ENCODE peak calls at places on chromosomes 7 and 10, in nine cellular contexts. One of them, this sample, is unnamed.

GRCh38 chr7:138756591-138757222 is 41.1 kb upstream of the TMEM213 start:
- DNase-seq in AG04450: no peak
- DNase-seq in progenitor cell of endocrine pancreas: no peak
- DNase-seq in CD4-positive, alpha-beta T cell: no peak
- DNase-seq in uterus: no peak
- DNase-seq in cardiac fibroblast: no peak
- DNase-seq in Caco-2: no peak
- DNase-seq in CD14-positive monocyte: no peak
- DNase-seq in bronchial epithelial cell: peak; percentile 43
- DNase-seq in this sample: no peak

GRCh38 chr10:17210361-17210760 is 8.9 kb upstream of the TRDMT1 start:
- DNase-seq in AG04450: no peak
- DNase-seq in progenitor cell of endocrine pancreas: no peak
- DNase-seq in CD4-positive, alpha-beta T cell: no peak
- DNase-seq in uterus: no peak
- DNase-seq in cardiac fibroblast: peak; percentile 61
- DNase-seq in Caco-2: no peak
- DNase-seq in CD14-positive monocyte: no peak
- DNase-seq in bronchial epithelial cell: no peak
- DNase-seq in this sample: no peak

GRCh38 chr7:47350425-47350824 is 231.5 kb downstream of the TNS3 start:
- DNase-seq in AG04450: no peak
- DNase-seq in progenitor cell of endocrine pancreas: no peak
- DNase-seq in CD4-positive, alpha-beta T cell: no peak
- DNase-seq in uterus: peak; percentile 8
- DNase-seq in cardiac fibroblast: no peak
- DNase-seq in Caco-2: no peak
- DNase-seq in CD14-positive monocyte: no peak
- DNase-seq in bronchial epithelial cell: no peak
- DNase-seq in this sample: no peak

GRCh38 chr10:75651452-75651851 is 220.0 kb downstream of the LRMDA start:
- DNase-seq in AG04450: no peak
- DNase-seq in progenitor cell of endocrine pancreas: no peak
- DNase-seq in CD4-positive, alpha-beta T cell: no peak
- DNase-seq in uterus: no peak
- DNase-seq in cardiac fibroblast: no peak
- DNase-seq in Caco-2: no peak
- DNase-seq in CD14-positive monocyte: no peak
- DNase-seq in bronchial epithelial cell: peak; percentile 36
- DNase-seq in this sample: no peak

GRCh38 chr10:42980553-42981357 is 96.1 kb upstream of the RET start:
- DNase-seq in AG04450: no peak
- DNase-seq in progenitor cell of endocrine pancreas: peak; percentile 6
- DNase-seq in CD4-positive, alpha-beta T cell: no peak
- DNase-seq in uterus: no peak
- DNase-seq in cardiac fibroblast: no peak
- DNase-seq in Caco-2: peak; percentile 35
- DNase-seq in CD14-positive monocyte: peak; percentile 23
- DNase-seq in bronchial epithelial cell: no peak
- DNase-seq in this sample: no peak

GRCh38 chr10:49664842-49665355 is 14.6 kb upstream of the C10orf53 start:
- DNase-seq in AG04450: no peak
- DNase-seq in progenitor cell of endocrine pancreas: no peak
- DNase-seq in CD4-positive, alpha-beta T cell: no peak
- DNase-seq in uterus: no peak
- DNase-seq in cardiac fibroblast: no peak
- DNase-seq in Caco-2: no peak
- DNase-seq in CD14-positive monocyte: no peak
- DNase-seq in bronchial epithelial cell: no peak
- DNase-seq in this sample: no peak

GRCh38 chr7:55127622-55128081 is 108.8 kb downstream of the EGFR start:
- DNase-seq in AG04450: peak; percentile 54
- DNase-seq in progenitor cell of endocrine pancreas: no peak
- DNase-seq in CD4-positive, alpha-beta T cell: no peak
- DNase-seq in uterus: no peak
- DNase-seq in cardiac fibroblast: peak; percentile 87
- DNase-seq in Caco-2: no peak
- DNase-seq in CD14-positive monocyte: no peak
- DNase-seq in bronchial epithelial cell: peak; percentile 56
- DNase-seq in this sample: no peak

GRCh38 chr7:158274996-158275395 is 312.6 kb downstream of the PTPRN2 start:
- DNase-seq in AG04450: no peak
- DNase-seq in progenitor cell of endocrine pancreas: no peak
- DNase-seq in CD4-positive, alpha-beta T cell: no peak
- DNase-seq in uterus: no peak
- DNase-seq in cardiac fibroblast: no peak
- DNase-seq in Caco-2: peak; percentile 5
- DNase-seq in CD14-positive monocyte: peak; percentile 23
- DNase-seq in bronchial epithelial cell: no peak
- DNase-seq in this sample: no peak

GRCh38 chr10:117449636-117450035 is 74.4 kb upstream of the PDZD8 start:
- DNase-seq in AG04450: no peak
- DNase-seq in progenitor cell of endocrine pancreas: no peak
- DNase-seq in CD4-positive, alpha-beta T cell: no peak
- DNase-seq in uterus: no peak
- DNase-seq in cardiac fibroblast: no peak
- DNase-seq in Caco-2: no peak
- DNase-seq in CD14-positive monocyte: no peak
- DNase-seq in bronchial epithelial cell: no peak
- DNase-seq in this sample: no peak

GRCh38 chr10:108327706-108328105 is 1163.2 kb upstream of the SORCS1 start:
- DNase-seq in AG04450: no peak
- DNase-seq in progenitor cell of endocrine pancreas: no peak
- DNase-seq in CD4-positive, alpha-beta T cell: no peak
- DNase-seq in uterus: no peak
- DNase-seq in cardiac fibroblast: no peak
- DNase-seq in Caco-2: no peak
- DNase-seq in CD14-positive monocyte: no peak
- DNase-seq in bronchial epithelial cell: peak; percentile 92
- DNase-seq in this sample: no peak

GRCh38 chr7:140680886-140681285 is 8.1 kb downstream of the ADCK2 start:
- DNase-seq in AG04450: no peak
- DNase-seq in progenitor cell of endocrine pancreas: no peak
- DNase-seq in CD4-positive, alpha-beta T cell: no peak
- DNase-seq in uterus: no peak
- DNase-seq in cardiac fibroblast: no peak
- DNase-seq in Caco-2: no peak
- DNase-seq in CD14-positive monocyte: no peak
- DNase-seq in bronchial epithelial cell: no peak
- DNase-seq in this sample: no peak

GRCh38 chr10:108582888-108583287 is 1340.4 kb downstream of the XPNPEP1 start:
- DNase-seq in AG04450: no peak
- DNase-seq in progenitor cell of endocrine pancreas: no peak
- DNase-seq in CD4-positive, alpha-beta T cell: no peak
- DNase-seq in uterus: no peak
- DNase-seq in cardiac fibroblast: no peak
- DNase-seq in Caco-2: no peak
- DNase-seq in CD14-positive monocyte: no peak
- DNase-seq in bronchial epithelial cell: no peak
- DNase-seq in this sample: no peak

GRCh38 chr10:85607296-85607695 is 759.3 kb downstream of the GRID1 start:
- DNase-seq in AG04450: no peak
- DNase-seq in progenitor cell of endocrine pancreas: no peak
- DNase-seq in CD4-positive, alpha-beta T cell: no peak
- DNase-seq in uterus: no peak
- DNase-seq in cardiac fibroblast: no peak
- DNase-seq in Caco-2: no peak
- DNase-seq in CD14-positive monocyte: no peak
- DNase-seq in bronchial epithelial cell: no peak
- DNase-seq in this sample: no peak

GRCh38 chr7:154774303-154774702 is 228.6 kb downstream of the PAXIP1 start:
- DNase-seq in AG04450: no peak
- DNase-seq in progenitor cell of endocrine pancreas: no peak
- DNase-seq in CD4-positive, alpha-beta T cell: no peak
- DNase-seq in uterus: no peak
- DNase-seq in cardiac fibroblast: no peak
- DNase-seq in Caco-2: no peak
- DNase-seq in CD14-positive monocyte: no peak
- DNase-seq in bronchial epithelial cell: no peak
- DNase-seq in this sample: no peak

GRCh38 chr7:100016209-100016901 is 959 bp downstream of the ZKSCAN1 start:
- DNase-seq in AG04450: no peak
- DNase-seq in progenitor cell of endocrine pancreas: no peak
- DNase-seq in CD4-positive, alpha-beta T cell: no peak
- DNase-seq in uterus: no peak
- DNase-seq in cardiac fibroblast: peak; percentile 28
- DNase-seq in Caco-2: no peak
- DNase-seq in CD14-positive monocyte: no peak
- DNase-seq in bronchial epithelial cell: peak; percentile 13
- DNase-seq in this sample: no peak

DNA sequence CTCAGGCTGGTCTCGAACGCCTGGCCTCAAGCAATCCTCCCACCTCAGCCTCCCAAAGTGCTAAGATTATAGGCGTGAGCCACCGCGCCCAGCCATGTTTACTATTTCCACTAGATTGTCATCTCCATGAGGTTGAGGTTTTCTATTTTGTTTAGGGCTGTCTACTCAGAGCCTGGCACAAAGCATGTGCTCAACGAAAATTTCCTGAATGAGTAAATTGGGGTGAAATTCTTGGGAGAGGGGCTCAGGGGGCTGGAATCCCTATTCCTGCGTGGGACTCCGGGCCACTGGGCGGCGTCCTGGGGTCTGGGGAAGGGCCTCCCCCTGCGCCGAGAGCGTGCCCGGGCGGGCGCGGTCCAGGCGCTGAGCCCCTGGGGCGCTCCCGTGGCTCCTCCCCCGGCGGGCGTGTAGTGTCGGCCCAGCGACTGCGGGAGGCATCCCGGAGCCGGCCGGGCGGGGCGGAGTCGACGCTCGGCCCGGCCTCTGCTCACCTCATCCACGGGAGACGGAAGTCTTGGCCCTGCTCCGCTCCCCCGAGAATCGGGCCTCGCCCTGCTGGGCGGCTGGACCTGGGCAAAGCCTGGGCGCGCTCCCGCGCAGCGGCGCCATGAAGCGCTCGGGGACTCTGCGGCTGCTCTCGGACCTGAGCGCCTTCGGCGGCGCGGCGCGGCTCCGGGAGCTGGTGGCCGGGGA is at the start of gene HPS6:
- DNase-seq in AG04450: peak; percentile 51
- DNase-seq in progenitor cell of endocrine pancreas: peak; percentile 71
- DNase-seq in CD4-positive, alpha-beta T cell: peak; percentile 74
- DNase-seq in uterus: peak; percentile 90
- DNase-seq in cardiac fibroblast: peak; percentile 94
- DNase-seq in Caco-2: peak; percentile 93
- DNase-seq in CD14-positive monocyte: peak; percentile 80
- DNase-seq in bronchial epithelial cell: peak; percentile 85
- DNase-seq in this sample: peak; percentile 92
- TF ChIP-seq CTCF in AG04450: no peak
- TF ChIP-seq CTCF in progenitor cell of endocrine pancreas: peak; percentile 17
- TF ChIP-seq CTCF in CD4-positive, alpha-beta T cell: no peak
- TF ChIP-seq CTCF in uterus: no peak
- TF ChIP-seq CTCF in cardiac fibroblast: no peak
- TF ChIP-seq CTCF in Caco-2: peak; percentile 32
- TF ChIP-seq CTCF in CD14-positive monocyte: no peak
- TF ChIP-seq CTCF in bronchial epithelial cell: no peak
- TF ChIP-seq CTCF in this sample: peak; percentile 43

GRCh38 chr10:102065561-102066420 is 642 bp downstream of the HPS6 start:
- DNase-seq in AG04450: no peak
- DNase-seq in progenitor cell of endocrine pancreas: peak; percentile 25
- DNase-seq in CD4-positive, alpha-beta T cell: no peak
- DNase-seq in uterus: peak; percentile 48
- DNase-seq in cardiac fibroblast: peak; percentile 32
- DNase-seq in Caco-2: no peak
- DNase-seq in CD14-positive monocyte: no peak
- DNase-seq in bronchial epithelial cell: no peak
- DNase-seq in this sample: no peak
- TF ChIP-seq CTCF in AG04450: no peak
- TF ChIP-seq CTCF in progenitor cell of endocrine pancreas: no peak
- TF ChIP-seq CTCF in CD4-positive, alpha-beta T cell: no peak
- TF ChIP-seq CTCF in uterus: no peak
- TF ChIP-seq CTCF in cardiac fibroblast: no peak
- TF ChIP-seq CTCF in Caco-2: no peak
- TF ChIP-seq CTCF in CD14-positive monocyte: no peak
- TF ChIP-seq CTCF in bronchial epithelial cell: no peak
- TF ChIP-seq CTCF in this sample: peak; percentile 0

DNA sequence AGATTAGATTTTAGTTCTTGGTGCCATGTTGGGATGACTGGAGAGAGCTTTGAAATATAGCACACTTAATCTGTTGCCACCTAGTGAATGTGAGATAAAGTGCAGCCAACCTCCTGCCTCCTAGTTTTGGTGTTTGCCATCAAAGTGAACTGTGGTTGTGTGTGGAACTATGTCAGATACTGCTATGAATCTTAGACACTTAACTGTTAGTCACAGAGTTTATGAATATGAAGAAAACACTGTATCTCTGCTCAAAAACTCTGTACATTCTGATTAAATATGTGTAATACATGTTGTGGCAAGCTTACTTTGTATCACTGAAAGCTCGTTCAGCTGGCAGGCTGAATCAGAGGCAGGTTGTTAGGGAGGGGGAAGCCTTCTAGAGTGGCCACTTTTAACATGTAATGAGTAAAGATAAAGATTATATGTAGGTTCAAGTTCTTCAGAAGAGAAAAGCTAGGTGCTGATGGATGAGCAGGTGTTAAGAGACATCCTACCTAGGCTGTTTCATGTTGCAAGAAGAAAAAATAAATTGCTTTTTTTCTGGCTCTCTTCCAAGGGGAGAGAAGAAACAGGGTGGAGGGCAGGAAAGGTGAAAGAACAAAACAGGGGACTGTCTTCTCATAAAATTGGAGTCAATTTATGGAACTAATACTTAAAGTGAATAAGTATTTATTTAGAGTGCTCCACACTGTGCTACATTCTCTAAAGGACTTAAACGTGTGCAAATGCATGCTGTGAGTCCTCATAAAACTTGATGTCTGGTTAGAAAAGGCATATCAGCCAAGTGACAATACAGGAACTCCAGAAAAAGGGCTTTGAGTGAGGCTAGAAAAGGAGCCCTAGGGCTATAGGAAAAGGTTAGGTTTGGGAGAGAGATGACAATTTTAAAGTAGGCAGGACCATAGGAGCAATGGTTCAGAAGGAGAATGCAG is 14.1 kb upstream of the LAMB1 start:
- DNase-seq in AG04450: no peak
- DNase-seq in progenitor cell of endocrine pancreas: no peak
- DNase-seq in CD4-positive, alpha-beta T cell: no peak
- DNase-seq in uterus: no peak
- DNase-seq in cardiac fibroblast: peak; percentile 57
- DNase-seq in Caco-2: no peak
- DNase-seq in CD14-positive monocyte: no peak
- DNase-seq in bronchial epithelial cell: peak; percentile 96
- DNase-seq in this sample: no peak
- TF ChIP-seq CTCF in AG04450: peak; percentile 54
- TF ChIP-seq CTCF in progenitor cell of endocrine pancreas: peak; percentile 44
- TF ChIP-seq CTCF in CD4-positive, alpha-beta T cell: no peak
- TF ChIP-seq CTCF in uterus: peak; percentile 31
- TF ChIP-seq CTCF in cardiac fibroblast: peak; percentile 57
- TF ChIP-seq CTCF in Caco-2: peak; percentile 55
- TF ChIP-seq CTCF in CD14-positive monocyte: no peak
- TF ChIP-seq CTCF in bronchial epithelial cell: peak; percentile 32
- TF ChIP-seq CTCF in this sample: peak; percentile 43

DNA sequence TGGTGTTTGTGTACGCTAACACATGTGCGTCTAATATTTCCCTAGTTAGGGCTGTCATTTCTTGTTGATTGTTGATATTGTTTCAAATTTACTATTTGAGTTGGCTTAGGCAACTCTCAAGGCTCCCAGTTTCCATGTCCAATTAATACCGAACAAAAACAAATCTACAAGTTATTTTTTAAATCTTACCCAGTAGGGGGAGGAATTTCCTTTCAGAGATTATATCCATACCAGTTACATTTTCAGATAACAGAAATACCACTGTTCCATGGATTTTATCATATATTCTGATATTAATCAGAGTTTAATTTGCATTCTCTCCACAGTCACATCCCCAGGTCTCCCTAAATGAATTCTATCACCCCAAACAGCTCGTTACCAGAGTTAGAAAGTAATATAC is 7.2 kb upstream of the AKR1B10 start:
- DNase-seq in AG04450: no peak
- DNase-seq in progenitor cell of endocrine pancreas: no peak
- DNase-seq in CD4-positive, alpha-beta T cell: no peak
- DNase-seq in uterus: no peak
- DNase-seq in cardiac fibroblast: peak; percentile 34
- DNase-seq in Caco-2: no peak
- DNase-seq in CD14-positive monocyte: no peak
- DNase-seq in bronchial epithelial cell: peak; percentile 47
- DNase-seq in this sample: no peak
- TF ChIP-seq CTCF in AG04450: peak; percentile 39
- TF ChIP-seq CTCF in progenitor cell of endocrine pancreas: no peak
- TF ChIP-seq CTCF in CD4-positive, alpha-beta T cell: no peak
- TF ChIP-seq CTCF in uterus: no peak
- TF ChIP-seq CTCF in cardiac fibroblast: no peak
- TF ChIP-seq CTCF in Caco-2: no peak
- TF ChIP-seq CTCF in CD14-positive monocyte: no peak
- TF ChIP-seq CTCF in bronchial epithelial cell: no peak
- TF ChIP-seq CTCF in this sample: no peak